ENCODE peak calls at places on chromosomes 13 and 19, in ten cellular contexts. U is tibial nerve, X is brain microvascular endothelial cell, T is neuronal stem cell, J is upper lobe of right lung, A is GM23248, W is sigmoid colon, B is tibial artery, V is endodermal cell, O is thoracic aorta. D is an unnamed sample. For H3K36me3 and H3K27me3, the result is how much of the 10 kb centered on the place peaks cover.

GRCh38 chr13:30038884-30039283 is 188.5 kb upstream of the UBL3 start:
- DNase-seq in U (no peak), X (no peak), T (no peak), J (no peak), A (peak), W (no peak), B (no peak), V (peak), O (no peak), D (no peak)

GRCh38 chr13:66513728-66514127 is 716.4 kb downstream of the PCDH9 start:
- DNase-seq in U (no peak), X (peak), T (no peak), J (no peak), A (no peak), W (no peak), B (no peak), V (no peak), O (no peak), D (no peak)

GRCh38 chr13:113897161-113897560 is 33.3 kb upstream of the GAS6 start:
- DNase-seq in U (no peak), X (peak), T (no peak), J (no peak), A (peak), W (no peak), B (no peak), V (no peak), O (no peak), D (no peak)

GRCh38 chr19:48780684-48781391 is 25.5 kb downstream of the FGF21 start:
- DNase-seq in U (no peak), X (peak), T (no peak), J (no peak), A (peak), W (no peak), B (no peak), V (no peak), O (no peak), D (no peak)

GRCh38 chr19:5691930-5692784 is 2.1 kb downstream of the RPL36 start:
- DNase-seq in U (no peak), X (no peak), T (no peak), J (peak), A (peak), W (peak), B (no peak), V (peak), O (no peak), D (peak)

GRCh38 chr13:33349314-33349995 is 63.9 kb upstream of the STARD13 start:
- DNase-seq in U (no peak), X (peak), T (peak), J (no peak), A (peak), W (peak), B (peak), V (peak), O (no peak), D (peak)

GRCh38 chr19:5880604-5881078 is 10.3 kb upstream of the FUT5 start:
- DNase-seq in U (no peak), X (peak), T (no peak), J (peak), A (peak), W (peak), B (no peak), V (peak), O (no peak), D (peak)

GRCh38 chr13:82356667-82357066 is 1525.6 kb downstream of the SLITRK1 start:
- DNase-seq in U (no peak), X (no peak), T (no peak), J (no peak), A (peak), W (no peak), B (no peak), V (no peak), O (no peak), D (no peak)

GRCh38 chr19:6802336-6803035 is 30.0 kb downstream of the VAV1 start:
- DNase-seq in U (no peak), X (no peak), T (no peak), J (peak), A (no peak), W (peak), B (peak), V (peak), O (no peak), D (peak)

GRCh38 chr19:33978286-33978685 is 181.6 kb downstream of the KCTD15 start:
- DNase-seq in U (no peak), X (no peak), T (no peak), J (no peak), A (no peak), W (no peak), B (no peak), V (no peak), O (no peak), D (no peak)

GRCh38 chr13:97914537-97914936 is 38.9 kb upstream of the IPO5 start:
- DNase-seq in U (no peak), X (no peak), T (no peak), J (no peak), A (peak), W (no peak), B (no peak), V (no peak), O (no peak), D (no peak)

GRCh38 chr19:709196-709964 is 645 bp downstream of the PALM start:
- DNase-seq in U (no peak), X (no peak), T (no peak), J (no peak), A (no peak), W (no peak), B (no peak), V (no peak), O (no peak), D (peak)
- H3K4me3 ChIP-seq in U (peak), X (peak), T (peak), J (peak), A (peak), W (peak), B (peak), V (peak), O (peak), D (peak)

GRCh38 chr19:47485210-47485609 is 1.2 kb upstream of the KPTN start:
- DNase-seq in U (no peak), X (no peak), T (no peak), J (no peak), A (no peak), W (no peak), B (no peak), V (no peak), O (no peak), D (no peak)

GRCh38 chr19:47490031-47490430 is 6.0 kb upstream of the KPTN start:
- DNase-seq in U (no peak), X (no peak), T (no peak), J (no peak), A (no peak), W (no peak), B (no peak), V (no peak), O (no peak), D (no peak)

GRCh38 chr19:47486900-47487299 is 2.9 kb upstream of the KPTN start:
- DNase-seq in U (no peak), X (no peak), T (no peak), J (no peak), A (no peak), W (no peak), B (peak), V (no peak), O (no peak), D (no peak)

GRCh38 chr19:47489072-47489914 is 5.3 kb upstream of the KPTN start:
- DNase-seq in U (no peak), X (no peak), T (no peak), J (peak), A (peak), W (no peak), B (no peak), V (no peak), O (no peak), D (no peak)

GRCh38 chr19:47487551-47488515 is 3.8 kb upstream of the KPTN start:
- DNase-seq in U (no peak), X (no peak), T (no peak), J (peak), A (no peak), W (peak), B (no peak), V (no peak), O (no peak), D (no peak)
- H3K36me3 ChIP-seq in U (under half), X (under half), T (under half), J (under half), A (under half), W (under half), B (under half), V (under half), O (under half), D (under half)

GRCh38 chr19:14383898-14384669 is 2.8 kb downstream of the ADGRE5 start:
- DNase-seq in U (no peak), X (peak), T (no peak), J (no peak), A (peak), W (peak), B (peak), V (no peak), O (no peak), D (peak)

GRCh38 chr19:14383556-14383897 is 2.3 kb downstream of the ADGRE5 start:
- DNase-seq in U (no peak), X (no peak), T (no peak), J (no peak), A (peak), W (peak), B (no peak), V (no peak), O (no peak), D (peak)

GRCh38 chr19:14385492-14385891 is 4.2 kb downstream of the ADGRE5 start:
- DNase-seq in U (no peak), X (no peak), T (no peak), J (no peak), A (no peak), W (peak), B (no peak), V (no peak), O (no peak), D (peak)

GRCh38 chr19:14378890-14379289 is 2.4 kb upstream of the ADGRE5 start:
- DNase-seq in U (no peak), X (no peak), T (no peak), J (no peak), A (no peak), W (no peak), B (no peak), V (no peak), O (no peak), D (no peak)

GRCh38 chr19:14381689-14382474 is 638 bp downstream of the ADGRE5 start:
- DNase-seq in U (no peak), X (peak), T (no peak), J (no peak), A (peak), W (peak), B (peak), V (no peak), O (peak), D (peak)
- H3K27me3 ChIP-seq in U (under half), X (under half), T (under half), J (under half), A (under half), W (under half), B (under half), V (under half), O (under half), D (under half)

GRCh38 chr13:19861762-19862161 is 1.7 kb downstream of the ZMYM5 start:
- DNase-seq in U (no peak), X (no peak), T (no peak), J (no peak), A (peak), W (no peak), B (no peak), V (no peak), O (no peak), D (no peak)

GRCh38 chr13:19863323-19864017 is at the start of gene ZMYM5:
- DNase-seq in U (peak), X (peak), T (peak), J (peak), A (peak), W (peak), B (peak), V (peak), O (peak), D (peak)

GRCh38 chr13:19860884-19861655 is 2.4 kb downstream of the ZMYM5 start:
- DNase-seq in U (no peak), X (peak), T (peak), J (no peak), A (peak), W (no peak), B (no peak), V (peak), O (no peak), D (no peak)

GRCh38 chr13:19864018-19864338 is 529 bp upstream of the ZMYM5 start:
- DNase-seq in U (peak), X (peak), T (peak), J (peak), A (peak), W (peak), B (peak), V (no peak), O (no peak), D (no peak)

DNA sequence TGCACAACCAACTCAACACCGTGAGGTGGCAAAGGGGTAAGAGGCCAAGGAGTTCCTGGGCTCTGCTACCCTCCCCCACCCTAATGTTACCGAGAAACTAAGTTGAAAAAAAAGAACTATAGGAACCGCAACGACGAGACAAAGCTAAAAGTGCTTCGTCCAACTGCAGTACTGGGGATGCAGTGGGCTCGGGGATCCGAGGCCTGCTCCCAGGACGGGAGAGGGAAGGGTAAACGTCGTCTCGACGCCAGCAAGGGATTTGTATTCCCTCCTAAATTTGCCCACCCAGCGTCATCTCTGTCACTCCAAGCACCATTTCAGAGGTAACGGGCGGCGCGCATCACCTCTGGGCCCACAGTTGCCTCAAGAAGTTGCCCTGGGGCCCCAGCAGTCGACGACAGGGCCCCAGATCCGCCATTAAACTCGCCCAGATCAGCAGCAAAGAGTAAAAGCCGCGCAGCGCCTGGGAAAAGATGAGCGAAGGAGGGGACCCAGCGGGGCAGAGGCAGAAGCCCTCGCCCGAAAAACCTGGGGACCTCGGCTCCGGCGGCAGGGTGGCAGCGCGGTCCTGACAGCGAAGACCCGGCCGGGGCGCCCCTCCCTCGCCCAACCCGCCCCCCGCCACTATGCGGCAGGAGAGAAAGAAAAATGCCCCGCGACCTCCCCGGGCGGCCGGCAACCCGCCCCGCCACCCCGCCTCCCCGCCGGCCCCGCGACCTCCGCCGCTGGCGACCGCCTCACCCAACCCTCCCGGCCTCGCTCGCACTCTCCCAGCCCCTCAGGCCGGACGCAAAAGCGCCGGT is 737 bp downstream of the ZMYM5 start:
- DNase-seq in U (no peak), X (peak), T (peak), J (peak), A (peak), W (peak), B (peak), V (peak), O (no peak), D (peak)
- H3K4me3 ChIP-seq in U (peak), X (peak), T (peak), J (peak), A (peak), W (peak), B (peak), V (peak), O (peak), D (peak)

GRCh38 chr13:77310579-77311279 is 16.2 kb downstream of the MYCBP2 start:
- DNase-seq in U (no peak), X (no peak), T (no peak), J (no peak), A (peak), W (no peak), B (no peak), V (no peak), O (no peak), D (no peak)

GRCh38 chr13:77312311-77312710 is 14.6 kb downstream of the MYCBP2 start:
- DNase-seq in U (no peak), X (no peak), T (no peak), J (no peak), A (no peak), W (no peak), B (no peak), V (no peak), O (no peak), D (no peak)

GRCh38 chr13:77309254-77309653 is 17.6 kb downstream of the MYCBP2 start:
- DNase-seq in U (no peak), X (no peak), T (no peak), J (no peak), A (no peak), W (no peak), B (no peak), V (no peak), O (no peak), D (no peak)

GRCh38 chr13:77306458-77306857 is 20.4 kb downstream of the MYCBP2 start:
- DNase-seq in U (no peak), X (no peak), T (no peak), J (no peak), A (no peak), W (no peak), B (no peak), V (no peak), O (no peak), D (no peak)

DNA sequence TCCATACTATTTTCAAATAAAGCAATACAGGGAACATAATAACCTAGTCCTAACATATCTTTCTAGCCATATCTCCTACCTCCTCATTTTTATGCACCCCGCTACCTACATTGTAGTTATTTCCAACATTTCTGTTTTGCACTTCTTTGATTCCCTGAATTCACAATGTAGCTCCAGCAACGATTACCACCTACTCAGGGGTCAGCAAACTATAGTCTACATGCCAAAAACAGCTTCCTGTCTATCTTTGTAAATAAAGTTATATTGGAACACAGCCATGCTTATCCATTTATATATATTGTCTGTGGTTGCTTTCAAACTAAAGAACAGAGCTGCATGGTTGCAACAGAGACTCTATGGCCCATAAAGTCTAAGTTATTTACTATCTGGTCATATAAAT is 16.7 kb downstream of the MYCBP2 start:
- DNase-seq in U (no peak), X (no peak), T (no peak), J (no peak), A (no peak), W (no peak), B (no peak), V (no peak), O (no peak), D (no peak)
- H3K36me3 ChIP-seq in U (under half), X (under half), T (under half), J (under half), A (under half), W (under half), B (under half), V (under half), O (under half), D (under half)

DNA sequence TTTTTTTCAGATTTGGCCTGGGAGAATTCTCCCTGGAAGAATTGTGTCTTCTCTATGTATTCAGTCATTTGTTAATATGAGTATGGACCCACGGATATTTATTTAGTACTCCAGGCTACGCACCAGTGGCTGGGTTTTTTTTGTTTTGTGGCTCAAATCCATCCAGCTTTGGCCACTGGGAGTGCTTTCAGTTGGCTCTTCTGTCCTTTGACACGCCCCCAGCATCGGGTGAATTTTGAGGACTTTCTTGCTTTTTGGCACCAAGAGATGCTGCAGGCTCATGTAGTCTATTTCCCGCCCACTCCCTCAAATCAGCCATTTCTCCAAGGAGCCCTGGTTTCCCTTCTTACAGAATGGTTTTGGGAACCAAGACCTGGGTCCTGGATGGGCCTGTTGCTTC is 55.8 kb downstream of the SMARCA4 start:
- DNase-seq in U (no peak), X (no peak), T (no peak), J (no peak), A (no peak), W (no peak), B (no peak), V (no peak), O (no peak), D (no peak)
- H3K27me3 ChIP-seq in U (under half), X (under half), T (under half), J (under half), A (under half), W (under half), B (under half), V (under half), O (under half), D (under half)

GRCh38 chr19:41707502-41707812 is 969 bp upstream of the CEACAM5 start:
- DNase-seq in U (no peak), X (no peak), T (no peak), J (no peak), A (no peak), W (no peak), B (no peak), V (peak), O (no peak), D (peak)

GRCh38 chr19:41708481-41708880 is at the start of gene CEACAM5:
- DNase-seq in U (no peak), X (no peak), T (no peak), J (no peak), A (no peak), W (no peak), B (no peak), V (no peak), O (no peak), D (no peak)

GRCh38 chr19:41711376-41712261 is 3.2 kb downstream of the CEACAM5 start:
- DNase-seq in U (no peak), X (no peak), T (no peak), J (no peak), A (no peak), W (no peak), B (peak), V (no peak), O (no peak), D (no peak)

GRCh38 chr19:41707871-41708371 is 505 bp upstream of the CEACAM5 start:
- DNase-seq in U (no peak), X (no peak), T (no peak), J (no peak), A (no peak), W (no peak), B (no peak), V (peak), O (no peak), D (no peak)

GRCh38 chr19:41709951-41710645 is 1.7 kb downstream of the CEACAM5 start:
- DNase-seq in U (no peak), X (no peak), T (no peak), J (no peak), A (no peak), W (no peak), B (peak), V (no peak), O (no peak), D (no peak)
- H3K4me3 ChIP-seq in U (no peak), X (no peak), T (no peak), J (no peak), A (no peak), W (no peak), B (no peak), V (no peak), O (no peak), D (no peak)

GRCh38 chr13:110495881-110496280 is 65.6 kb downstream of the RAB20 start:
- DNase-seq in U (no peak), X (no peak), T (no peak), J (no peak), A (no peak), W (no peak), B (no peak), V (no peak), O (no peak), D (no peak)

GRCh38 chr13:110495376-110495775 is 66.1 kb downstream of the RAB20 start:
- DNase-seq in U (no peak), X (no peak), T (no peak), J (no peak), A (no peak), W (no peak), B (no peak), V (no peak), O (no peak), D (no peak)

GRCh38 chr13:110498327-110498726 is 63.2 kb downstream of the RAB20 start:
- DNase-seq in U (no peak), X (no peak), T (no peak), J (no peak), A (no peak), W (no peak), B (no peak), V (no peak), O (no peak), D (no peak)

GRCh38 chr13:110497003-110497402 is 64.5 kb downstream of the RAB20 start:
- DNase-seq in U (no peak), X (no peak), T (no peak), J (no peak), A (no peak), W (no peak), B (no peak), V (no peak), O (no peak), D (no peak)

GRCh38 chr13:110496281-110496680 is 65.2 kb downstream of the RAB20 start:
- DNase-seq in U (no peak), X (no peak), T (no peak), J (no peak), A (no peak), W (no peak), B (no peak), V (no peak), O (no peak), D (no peak)
- H3K36me3 ChIP-seq in U (under half), X (half or more), T (half or more), J (under half), A (under half), W (half or more), B (half or more), V (half or more), O (half or more), D (under half)

GRCh38 chr19:10421240-10421948 is 1.1 kb downstream of the PDE4A start:
- DNase-seq in U (no peak), X (no peak), T (no peak), J (no peak), A (no peak), W (no peak), B (no peak), V (no peak), O (no peak), D (peak)
- H3K27me3 ChIP-seq in U (half or more), X (under half), T (under half), J (half or more), A (under half), W (half or more), B (half or more), V (half or more), O (under half), D (half or more)

D was measured in H7.